ENCODE peak calls at places on chromosome 1, in ten cellular contexts. One of them, this sample, is unnamed.

GRCh38 chr1:197683895-197684553 is 91.3 kb downstream of the DENND1B start:
- DNase-seq in adrenal gland: no peak
- DNase-seq in GM12891: no peak
- DNase-seq in GM12892: no peak
- DNase-seq in stomach: no peak
- DNase-seq in HCT116: no peak
- DNase-seq in lower leg skin: no peak
- DNase-seq in body of pancreas: no peak
- DNase-seq in sigmoid colon: no peak
- DNase-seq in K562: no peak
- DNase-seq in this sample: no peak

GRCh38 chr1:9606458-9606857 is 17.7 kb downstream of the TMEM201 start:
- DNase-seq in adrenal gland: no peak
- DNase-seq in GM12891: no peak
- DNase-seq in GM12892: no peak
- DNase-seq in stomach: no peak
- DNase-seq in HCT116: no peak
- DNase-seq in lower leg skin: no peak
- DNase-seq in body of pancreas: no peak
- DNase-seq in sigmoid colon: no peak
- DNase-seq in K562: no peak
- DNase-seq in this sample: no peak

GRCh38 chr1:214584805-214585766 is 17.9 kb upstream of the CENPF start:
- DNase-seq in adrenal gland: no peak
- DNase-seq in GM12891: no peak
- DNase-seq in GM12892: no peak
- DNase-seq in stomach: no peak
- DNase-seq in HCT116: peak; percentile 40
- DNase-seq in lower leg skin: no peak
- DNase-seq in body of pancreas: no peak
- DNase-seq in sigmoid colon: no peak
- DNase-seq in K562: peak; percentile 23
- DNase-seq in this sample: no peak

GRCh38 chr1:184974086-184974836 is at the start of gene NIBAN1:
- DNase-seq in adrenal gland: peak; percentile 55
- DNase-seq in GM12891: peak; percentile 53
- DNase-seq in GM12892: no peak
- DNase-seq in stomach: peak; percentile 73
- DNase-seq in HCT116: peak; percentile 15
- DNase-seq in lower leg skin: peak; percentile 93
- DNase-seq in body of pancreas: peak; percentile 86
- DNase-seq in sigmoid colon: peak; percentile 92
- DNase-seq in K562: peak; percentile 52
- DNase-seq in this sample: peak; percentile 83

GRCh38 chr1:204589409-204590038 is 73.3 kb downstream of the MDM4 start:
- DNase-seq in adrenal gland: no peak
- DNase-seq in GM12891: no peak
- DNase-seq in GM12892: no peak
- DNase-seq in stomach: no peak
- DNase-seq in HCT116: no peak
- DNase-seq in lower leg skin: no peak
- DNase-seq in body of pancreas: no peak
- DNase-seq in sigmoid colon: no peak
- DNase-seq in K562: no peak
- DNase-seq in this sample: no peak

GRCh38 chr1:203607169-203607873 is 19.3 kb upstream of the ATP2B4 start:
- DNase-seq in adrenal gland: peak; percentile 88
- DNase-seq in GM12891: no peak
- DNase-seq in GM12892: no peak
- DNase-seq in stomach: peak; percentile 33
- DNase-seq in HCT116: no peak
- DNase-seq in lower leg skin: no peak
- DNase-seq in body of pancreas: peak; percentile 43
- DNase-seq in sigmoid colon: no peak
- DNase-seq in K562: peak; percentile 39
- DNase-seq in this sample: peak; percentile 40

GRCh38 chr1:27539901-27540861 is 50.2 kb upstream of the WASF2 start:
- DNase-seq in adrenal gland: peak; percentile 89
- DNase-seq in GM12891: no peak
- DNase-seq in GM12892: no peak
- DNase-seq in stomach: no peak
- DNase-seq in HCT116: peak; percentile 81
- DNase-seq in lower leg skin: no peak
- DNase-seq in body of pancreas: no peak
- DNase-seq in sigmoid colon: peak; percentile 76
- DNase-seq in K562: no peak
- DNase-seq in this sample: no peak

GRCh38 chr1:229664133-229664689 is 38.2 kb downstream of the URB2 start:
- DNase-seq in adrenal gland: peak; percentile 32
- DNase-seq in GM12891: peak; percentile 23
- DNase-seq in GM12892: no peak
- DNase-seq in stomach: peak; percentile 52
- DNase-seq in HCT116: no peak
- DNase-seq in lower leg skin: no peak
- DNase-seq in body of pancreas: peak; percentile 39
- DNase-seq in sigmoid colon: no peak
- DNase-seq in K562: peak; percentile 6
- DNase-seq in this sample: peak; percentile 13

GRCh38 chr1:2302292-2302925 is 74.3 kb downstream of the SKI start:
- DNase-seq in adrenal gland: no peak
- DNase-seq in GM12891: no peak
- DNase-seq in GM12892: no peak
- DNase-seq in stomach: no peak
- DNase-seq in HCT116: no peak
- DNase-seq in lower leg skin: no peak
- DNase-seq in body of pancreas: no peak
- DNase-seq in sigmoid colon: no peak
- DNase-seq in K562: no peak
- DNase-seq in this sample: no peak

GRCh38 chr1:2300851-2301606 is 72.9 kb downstream of the SKI start:
- DNase-seq in adrenal gland: peak; percentile 76
- DNase-seq in GM12891: peak; percentile 83
- DNase-seq in GM12892: peak; percentile 86
- DNase-seq in stomach: peak; percentile 74
- DNase-seq in HCT116: no peak
- DNase-seq in lower leg skin: peak; percentile 96
- DNase-seq in body of pancreas: peak; percentile 54
- DNase-seq in sigmoid colon: peak; percentile 91
- DNase-seq in K562: no peak
- DNase-seq in this sample: peak; percentile 58

GRCh38 chr1:2301607-2302291 is 73.6 kb downstream of the SKI start:
- DNase-seq in adrenal gland: no peak
- DNase-seq in GM12891: no peak
- DNase-seq in GM12892: no peak
- DNase-seq in stomach: no peak
- DNase-seq in HCT116: no peak
- DNase-seq in lower leg skin: no peak
- DNase-seq in body of pancreas: no peak
- DNase-seq in sigmoid colon: no peak
- DNase-seq in K562: no peak
- DNase-seq in this sample: no peak

GRCh38 chr1:2298685-2299673 is 70.9 kb downstream of the SKI start:
- DNase-seq in adrenal gland: no peak
- DNase-seq in GM12891: no peak
- DNase-seq in GM12892: no peak
- DNase-seq in stomach: no peak
- DNase-seq in HCT116: no peak
- DNase-seq in lower leg skin: no peak
- DNase-seq in body of pancreas: no peak
- DNase-seq in sigmoid colon: no peak
- DNase-seq in K562: no peak
- DNase-seq in this sample: no peak

DNA sequence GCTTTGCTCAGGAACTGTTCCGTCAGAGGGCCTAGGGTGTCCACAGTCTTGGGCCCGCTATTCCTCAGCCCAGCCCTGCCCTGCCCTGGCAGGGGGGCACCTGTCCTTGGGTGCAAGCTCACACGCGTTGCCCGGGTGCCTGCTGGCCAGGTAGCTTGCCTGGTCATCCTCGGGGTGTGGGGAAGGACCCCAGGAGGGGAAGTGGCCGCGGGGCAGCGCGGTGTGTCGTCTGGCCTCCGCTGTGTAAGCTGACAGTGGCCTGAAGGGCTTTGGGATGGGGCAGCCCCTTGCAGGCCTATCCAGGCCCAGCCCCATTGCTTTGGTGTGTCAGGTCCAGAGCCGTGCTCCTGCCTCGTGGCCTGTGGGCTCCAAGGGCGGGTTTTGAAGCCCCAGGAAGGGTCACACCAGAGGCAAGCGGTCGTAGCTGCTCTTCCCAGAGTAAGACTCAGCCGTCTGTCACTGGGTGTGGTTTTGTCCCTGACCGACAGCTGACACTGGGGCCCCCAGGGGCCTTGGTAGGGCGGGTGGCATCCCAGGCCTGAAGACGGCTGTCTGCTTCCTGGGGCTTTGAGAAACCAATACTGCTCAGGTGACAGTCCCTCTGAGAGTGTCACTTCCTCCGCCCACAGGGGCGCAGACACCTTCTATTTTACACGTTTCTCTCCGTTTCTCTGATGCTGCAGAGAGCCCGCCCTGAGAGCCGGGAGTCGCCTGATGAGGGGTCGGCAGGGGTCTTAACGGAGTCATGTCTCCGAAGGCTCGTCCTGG is 72.1 kb downstream of the SKI start:
- DNase-seq in adrenal gland: no peak
- DNase-seq in GM12891: peak; percentile 97
- DNase-seq in GM12892: peak; percentile 96
- DNase-seq in stomach: peak; percentile 45
- DNase-seq in HCT116: no peak
- DNase-seq in lower leg skin: no peak
- DNase-seq in body of pancreas: no peak
- DNase-seq in sigmoid colon: no peak
- DNase-seq in K562: no peak
- DNase-seq in this sample: peak; percentile 59
- TF ChIP-seq POLR2A in adrenal gland: no peak
- TF ChIP-seq POLR2A in GM12891: peak; percentile 58
- TF ChIP-seq POLR2A in GM12892: peak; percentile 54
- TF ChIP-seq POLR2A in stomach: no peak
- TF ChIP-seq POLR2A in HCT116: no peak
- TF ChIP-seq POLR2A in lower leg skin: no peak
- TF ChIP-seq POLR2A in body of pancreas: no peak
- TF ChIP-seq POLR2A in sigmoid colon: no peak
- TF ChIP-seq POLR2A in K562: no peak
- TF ChIP-seq POLR2A in this sample: no peak

GRCh38 chr1:1067284-1068076 is 6.6 kb downstream of the RNF223 start:
- DNase-seq in adrenal gland: no peak
- DNase-seq in GM12891: no peak
- DNase-seq in GM12892: no peak
- DNase-seq in stomach: peak; percentile 76
- DNase-seq in HCT116: no peak
- DNase-seq in lower leg skin: no peak
- DNase-seq in body of pancreas: peak; percentile 59
- DNase-seq in sigmoid colon: no peak
- DNase-seq in K562: no peak
- DNase-seq in this sample: no peak

GRCh38 chr1:1069711-1070676 is 4.1 kb downstream of the RNF223 start:
- DNase-seq in adrenal gland: no peak
- DNase-seq in GM12891: no peak
- DNase-seq in GM12892: no peak
- DNase-seq in stomach: no peak
- DNase-seq in HCT116: no peak
- DNase-seq in lower leg skin: no peak
- DNase-seq in body of pancreas: no peak
- DNase-seq in sigmoid colon: no peak
- DNase-seq in K562: peak; percentile 47
- DNase-seq in this sample: peak; percentile 38

GRCh38 chr1:1068374-1069060 is 5.6 kb downstream of the RNF223 start:
- DNase-seq in adrenal gland: no peak
- DNase-seq in GM12891: peak; percentile 63
- DNase-seq in GM12892: peak; percentile 66
- DNase-seq in stomach: peak; percentile 91
- DNase-seq in HCT116: no peak
- DNase-seq in lower leg skin: no peak
- DNase-seq in body of pancreas: peak; percentile 89
- DNase-seq in sigmoid colon: no peak
- DNase-seq in K562: no peak
- DNase-seq in this sample: peak; percentile 37

GRCh38 chr1:1068077-1068373 is 6.1 kb downstream of the RNF223 start:
- DNase-seq in adrenal gland: no peak
- DNase-seq in GM12891: no peak
- DNase-seq in GM12892: no peak
- DNase-seq in stomach: no peak
- DNase-seq in HCT116: no peak
- DNase-seq in lower leg skin: no peak
- DNase-seq in body of pancreas: no peak
- DNase-seq in sigmoid colon: no peak
- DNase-seq in K562: no peak
- DNase-seq in this sample: no peak

DNA sequence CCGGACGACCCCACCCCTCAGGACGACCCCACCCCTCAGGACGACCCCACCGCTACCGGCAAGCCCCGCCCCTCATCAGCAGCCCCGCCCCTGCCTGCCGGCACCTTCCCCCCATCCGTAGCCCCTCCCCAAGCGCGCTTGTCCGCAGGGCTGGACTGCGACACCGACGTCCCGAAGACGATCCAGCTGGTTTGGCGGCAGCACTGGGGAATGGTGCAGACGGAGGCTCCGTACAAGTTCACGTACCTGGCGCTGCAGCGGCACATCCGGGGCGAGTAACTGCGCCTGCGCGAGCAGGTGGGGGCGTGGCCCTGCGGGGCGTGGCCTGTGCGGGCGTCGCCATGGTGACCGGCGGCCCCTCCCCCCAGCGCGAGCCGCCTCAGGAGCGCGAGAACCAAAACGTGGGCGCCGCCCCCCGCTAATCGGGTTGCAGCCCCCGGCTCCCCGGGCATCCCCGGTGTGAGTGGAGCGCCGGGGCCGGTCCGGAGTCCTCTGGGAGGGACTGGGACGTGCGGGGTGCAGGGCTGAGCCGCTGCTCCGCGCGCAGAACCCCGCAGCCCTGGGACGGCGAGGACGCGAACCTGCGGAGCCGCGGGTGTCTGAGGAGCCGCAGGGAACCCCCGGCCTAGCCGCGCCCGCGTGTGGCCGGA is 4.9 kb downstream of the RNF223 start:
- DNase-seq in adrenal gland: peak; percentile 85
- DNase-seq in GM12891: peak; percentile 94
- DNase-seq in GM12892: peak; percentile 95
- DNase-seq in stomach: peak; percentile 90
- DNase-seq in HCT116: peak; percentile 65
- DNase-seq in lower leg skin: peak; percentile 93
- DNase-seq in body of pancreas: peak; percentile 87
- DNase-seq in sigmoid colon: no peak
- DNase-seq in K562: peak; percentile 94
- DNase-seq in this sample: peak; percentile 80
- TF ChIP-seq POLR2A in adrenal gland: no peak
- TF ChIP-seq POLR2A in GM12891: no peak
- TF ChIP-seq POLR2A in GM12892: peak; percentile 50
- TF ChIP-seq POLR2A in stomach: no peak
- TF ChIP-seq POLR2A in HCT116: no peak
- TF ChIP-seq POLR2A in lower leg skin: no peak
- TF ChIP-seq POLR2A in body of pancreas: no peak
- TF ChIP-seq POLR2A in sigmoid colon: no peak
- TF ChIP-seq POLR2A in K562: no peak
- TF ChIP-seq POLR2A in this sample: no peak

GRCh38 chr1:212432706-212433576 is at the start of gene NENF:
- DNase-seq in adrenal gland: peak; percentile 79
- DNase-seq in GM12891: peak; percentile 94
- DNase-seq in GM12892: peak; percentile 96
- DNase-seq in stomach: peak; percentile 88
- DNase-seq in HCT116: peak; percentile 48
- DNase-seq in lower leg skin: peak; percentile 96
- DNase-seq in body of pancreas: peak; percentile 88
- DNase-seq in sigmoid colon: peak; percentile 90
- DNase-seq in K562: peak; percentile 99
- DNase-seq in this sample: peak; percentile 89
- TF ChIP-seq POLR2A in adrenal gland: peak; percentile 89
- TF ChIP-seq POLR2A in GM12891: peak; percentile 34
- TF ChIP-seq POLR2A in GM12892: peak; percentile 76
- TF ChIP-seq POLR2A in stomach: no peak
- TF ChIP-seq POLR2A in HCT116: peak; percentile 87
- TF ChIP-seq POLR2A in lower leg skin: no peak
- TF ChIP-seq POLR2A in body of pancreas: peak; percentile 64
- TF ChIP-seq POLR2A in sigmoid colon: no peak
- TF ChIP-seq POLR2A in K562: peak; percentile 78
- TF ChIP-seq POLR2A in this sample: peak; percentile 77

GRCh38 chr1:90189889-90190288 is 195.0 kb downstream of the ZNF326 start:
- DNase-seq in adrenal gland: no peak
- DNase-seq in GM12891: no peak
- DNase-seq in GM12892: no peak
- DNase-seq in stomach: no peak
- DNase-seq in HCT116: no peak
- DNase-seq in lower leg skin: no peak
- DNase-seq in body of pancreas: no peak
- DNase-seq in sigmoid colon: no peak
- DNase-seq in K562: no peak
- DNase-seq in this sample: no peak
- TF ChIP-seq POLR2A in adrenal gland: no peak
- TF ChIP-seq POLR2A in GM12891: no peak
- TF ChIP-seq POLR2A in GM12892: no peak
- TF ChIP-seq POLR2A in stomach: no peak
- TF ChIP-seq POLR2A in HCT116: no peak
- TF ChIP-seq POLR2A in lower leg skin: no peak
- TF ChIP-seq POLR2A in body of pancreas: no peak
- TF ChIP-seq POLR2A in sigmoid colon: no peak
- TF ChIP-seq POLR2A in K562: no peak
- TF ChIP-seq POLR2A in this sample: no peak